ENCODE peak calls at places on chromosomes 16 and 17, in four cellular contexts. F is AG10803, P is COR-L47, M is NCI-H1105. C is an unnamed sample.

GRCh38 chr16:19184823-19185509 is 16.9 kb downstream of the SYT17 start:
- DNase-seq in P (no peak), M (no peak), F (no peak), C (no peak)

GRCh38 chr17:55067697-55068439 is 99.3 kb downstream of the STXBP4 start:
- DNase-seq in M (no peak), F (peak), P (peak), C (no peak)

GRCh38 chr16:57146735-57147134 is 39.1 kb downstream of the PSME3IP1 start:
- DNase-seq in P (no peak), F (no peak), M (no peak), C (no peak)

GRCh38 chr17:19288453-19288852 is 51.3 kb downstream of the EPN2 start:
- DNase-seq in P (no peak), M (no peak), F (no peak), C (no peak)

GRCh38 chr16:28609631-28610594 is at the start of gene SULT1A1:
- DNase-seq in F (no peak), P (no peak), M (no peak), C (no peak)

GRCh38 chr17:4004517-4005295 is 40.5 kb upstream of the ATP2A3 start:
- DNase-seq in M (no peak), F (no peak), P (peak), C (peak)

GRCh38 chr17:41957058-41957868 is 9.3 kb upstream of the CNP start:
- DNase-seq in M (no peak), P (no peak), F (peak), C (no peak)

GRCh38 chr16:66551362-66551761 is 1.0 kb upstream of the CKLF start:
- DNase-seq in P (peak), M (no peak), F (peak), C (no peak)

GRCh38 chr17:57215317-57215716 is 41.0 kb upstream of the MSI2 start:
- DNase-seq in F (no peak), P (no peak), M (no peak), C (no peak)

GRCh38 chr17:50675627-50676026 is 32.1 kb downstream of the ANKRD40 start:
- DNase-seq in M (no peak), P (no peak), F (no peak), C (no peak)

C was measured in NCI-H526 treated with DMSO at 0.1 percent for 48 hours.